ENCODE peak calls at places on chromosomes 12 and 14, in five cellular contexts. A is NCI-H69, Y is SW 1271, K is NCI-H345, L is A549. V is an unnamed sample.

GRCh38 chr12:52253391-52254179 is 20.5 kb downstream of the KRT7 start:
- DNase-seq in L (peak), K (no peak), A (no peak), Y (no peak), V (no peak)

GRCh38 chr12:107522692-107523477 is 162.7 kb upstream of the PWP1 start:
- DNase-seq in K (peak), L (peak), Y (no peak), A (peak), V (peak)

GRCh38 chr14:49975286-49975685 is 82.4 kb downstream of the ARF6 start:
- DNase-seq in K (no peak), L (peak), A (no peak), Y (peak), V (no peak)

GRCh38 chr12:124752437-124753229 is 111.0 kb downstream of the SCARB1 start:
- DNase-seq in K (no peak), Y (no peak), A (peak), L (no peak), V (no peak)

GRCh38 chr12:42409471-42409870 is 83.5 kb downstream of the PPHLN1 start:
- DNase-seq in K (no peak), Y (no peak), A (no peak), L (no peak), V (no peak)

GRCh38 chr12:43789941-43790340 is 16.2 kb downstream of the TWF1 start:
- DNase-seq in Y (no peak), A (peak), K (peak), L (no peak), V (peak)

GRCh38 chr12:44286336-44286735 is 450.5 kb downstream of the TMEM117 start:
- DNase-seq in Y (no peak), K (no peak), A (peak), L (no peak), V (no peak)

GRCh38 chr14:68525516-68525915 is 267.4 kb downstream of the ZFP36L1 start:
- DNase-seq in Y (no peak), A (no peak), K (no peak), L (no peak), V (no peak)

GRCh38 chr12:100348657-100349454 is 8.0 kb upstream of the SLC17A8 start:
- DNase-seq in L (peak), Y (no peak), A (peak), K (peak), V (peak)

GRCh38 chr12:115341442-115341841 is 657.5 kb upstream of the TBX3 start:
- DNase-seq in L (peak), A (no peak), Y (peak), K (no peak), V (no peak)

GRCh38 chr14:43535231-43535838 is 971.7 kb downstream of the FSCB start:
- DNase-seq in K (no peak), A (no peak), Y (no peak), L (no peak), V (peak)

GRCh38 chr12:112025808-112026375 is 12.7 kb downstream of the ERP29 start:
- DNase-seq in Y (no peak), A (peak), K (no peak), L (no peak), V (no peak)

GRCh38 chr12:52630609-52631200 is 12.3 kb upstream of the KRT73 start:
- DNase-seq in A (no peak), K (no peak), Y (no peak), L (no peak), V (no peak)

GRCh38 chr14:104882991-104883660 is 18.1 kb downstream of the CEP170B start:
- DNase-seq in Y (no peak), L (no peak), K (no peak), A (no peak), V (no peak)

GRCh38 chr12:22598141-22598762 is 26.7 kb upstream of the ETNK1 start:
- DNase-seq in K (no peak), L (peak), A (no peak), Y (no peak), V (no peak)

GRCh38 chr14:39581474-39581873 is 149.2 kb upstream of the FBXO33 start:
- DNase-seq in Y (no peak), L (no peak), A (peak), K (no peak), V (no peak)

GRCh38 chr14:63438065-63438757 is 105.0 kb downstream of the PPP2R5E start:
- DNase-seq in L (peak), K (no peak), A (peak), Y (no peak), V (peak)

GRCh38 chr12:57836442-57837375 is 9.8 kb downstream of the CTDSP2 start:
- DNase-seq in L (no peak), K (peak), Y (peak), A (peak), V (peak)

GRCh38 chr12:75655233-75655879 is 143.9 kb upstream of the KRR1 start:
- DNase-seq in A (no peak), K (no peak), L (no peak), Y (no peak), V (no peak)

GRCh38 chr12:46453428-46453827 is 80.9 kb upstream of the SLC38A2 start:
- DNase-seq in Y (no peak), L (no peak), A (no peak), K (no peak), V (no peak)

GRCh38 chr12:44357476-44357875 is 518.6 kb downstream of the NELL2 start:
- DNase-seq in L (no peak), K (no peak), A (no peak), Y (no peak), V (no peak)

GRCh38 chr12:113088971-113089756 is 32.6 kb downstream of the DTX1 start:
- DNase-seq in A (no peak), L (no peak), K (no peak), Y (no peak), V (no peak)

GRCh38 chr14:30779210-30779609 is 95.1 kb upstream of the COCH start:
- DNase-seq in K (no peak), L (peak), Y (no peak), A (no peak), V (no peak)

GRCh38 chr12:111597731-111598636 is 1.1 kb downstream of the ATXN2 start:
- DNase-seq in Y (no peak), A (peak), K (peak), L (peak), V (peak)

GRCh38 chr14:60839657-60840056 is 105.1 kb downstream of the MNAT1 start:
- DNase-seq in L (no peak), K (no peak), A (no peak), Y (no peak), V (no peak)

GRCh38 chr14:53491256-53491905 is 338.3 kb upstream of the DDHD1 start:
- DNase-seq in A (no peak), Y (no peak), K (no peak), L (no peak), V (no peak)

GRCh38 chr14:85531141-85531593 is 1.2 kb downstream of the FLRT2 start:
- DNase-seq in Y (no peak), K (no peak), A (peak), L (peak), V (no peak)

V was measured in NCI-H146.